ENCODE peak calls at places on chromosomes 1 and 21, in eight cellular contexts. One of them, this sample, is unnamed.
A peak's percentile ranks its signal among the peaks of the same experiment; 100 is the strongest.

GRCh38 chr1:183699643-183700160 is 46.6 kb upstream of the APOBEC4 start:
- DNase-seq in GM23248: no peak
- DNase-seq in heart left ventricle: no peak
- DNase-seq in stomach: no peak
- DNase-seq in lung: no peak
- DNase-seq in left ventricle myocardium inferior: no peak
- DNase-seq in mammary epithelial cell: no peak
- DNase-seq in astrocyte: peak; percentile 17
- DNase-seq in this sample: no peak

GRCh38 chr1:225866061-225866844 is 15.9 kb downstream of the TMEM63A start:
- DNase-seq in left ventricle myocardium inferior: no peak
- DNase-seq in heart left ventricle: no peak
- DNase-seq in stomach: no peak
- DNase-seq in mammary epithelial cell: no peak
- DNase-seq in GM23248: peak; percentile 52
- DNase-seq in astrocyte: peak; percentile 81
- DNase-seq in lung: no peak
- DNase-seq in this sample: peak; percentile 79

GRCh38 chr1:178869114-178869697 is 1.7 kb downstream of the ANGPTL1 start:
- DNase-seq in astrocyte: peak; percentile 5
- DNase-seq in lung: no peak
- DNase-seq in left ventricle myocardium inferior: no peak
- DNase-seq in heart left ventricle: no peak
- DNase-seq in GM23248: peak; percentile 84
- DNase-seq in mammary epithelial cell: no peak
- DNase-seq in stomach: no peak
- DNase-seq in this sample: no peak

GRCh38 chr1:6580119-6580587 is 359 bp downstream of the ZBTB48 start:
- DNase-seq in GM23248: no peak
- DNase-seq in mammary epithelial cell: no peak
- DNase-seq in lung: no peak
- DNase-seq in astrocyte: no peak
- DNase-seq in stomach: no peak
- DNase-seq in heart left ventricle: no peak
- DNase-seq in left ventricle myocardium inferior: no peak
- DNase-seq in this sample: no peak

GRCh38 chr1:156584813-156585212 is 5.3 kb downstream of the TTC24 start:
- DNase-seq in astrocyte: no peak
- DNase-seq in heart left ventricle: no peak
- DNase-seq in GM23248: no peak
- DNase-seq in lung: no peak
- DNase-seq in mammary epithelial cell: no peak
- DNase-seq in stomach: no peak
- DNase-seq in left ventricle myocardium inferior: no peak
- DNase-seq in this sample: no peak

GRCh38 chr1:109466100-109466439 is 276 bp upstream of the SYPL2 start:
- DNase-seq in heart left ventricle: no peak
- DNase-seq in GM23248: peak; percentile 33
- DNase-seq in astrocyte: no peak
- DNase-seq in lung: no peak
- DNase-seq in stomach: no peak
- DNase-seq in mammary epithelial cell: no peak
- DNase-seq in left ventricle myocardium inferior: no peak
- DNase-seq in this sample: no peak

GRCh38 chr1:165851034-165851658 is 23.7 kb downstream of the UCK2 start:
- DNase-seq in stomach: no peak
- DNase-seq in GM23248: peak; percentile 61
- DNase-seq in lung: no peak
- DNase-seq in left ventricle myocardium inferior: no peak
- DNase-seq in astrocyte: peak; percentile 37
- DNase-seq in heart left ventricle: no peak
- DNase-seq in mammary epithelial cell: peak; percentile 92
- DNase-seq in this sample: no peak

GRCh38 chr1:217182992-217183391 is 447.9 kb downstream of the GPATCH2 start:
- DNase-seq in GM23248: no peak
- DNase-seq in lung: no peak
- DNase-seq in stomach: no peak
- DNase-seq in mammary epithelial cell: no peak
- DNase-seq in left ventricle myocardium inferior: no peak
- DNase-seq in astrocyte: no peak
- DNase-seq in heart left ventricle: no peak
- DNase-seq in this sample: no peak

GRCh38 chr1:22745675-22746585 is 35.3 kb downstream of the EPHB2 start:
- DNase-seq in GM23248: peak; percentile 80
- DNase-seq in astrocyte: peak; percentile 73
- DNase-seq in lung: no peak
- DNase-seq in mammary epithelial cell: peak; percentile 71
- DNase-seq in stomach: no peak
- DNase-seq in left ventricle myocardium inferior: no peak
- DNase-seq in heart left ventricle: no peak
- DNase-seq in this sample: no peak

GRCh38 chr1:89987170-89987819 is 7.6 kb upstream of the ZNF326 start:
- DNase-seq in stomach: peak; percentile 51
- DNase-seq in mammary epithelial cell: peak; percentile 66
- DNase-seq in left ventricle myocardium inferior: no peak
- DNase-seq in GM23248: peak; percentile 81
- DNase-seq in astrocyte: no peak
- DNase-seq in heart left ventricle: peak; percentile 36
- DNase-seq in lung: peak; percentile 44
- DNase-seq in this sample: peak; percentile 68

GRCh38 chr21:38982096-38982495 is 176.4 kb downstream of the ETS2 start:
- DNase-seq in GM23248: no peak
- DNase-seq in heart left ventricle: no peak
- DNase-seq in astrocyte: peak; percentile 43
- DNase-seq in stomach: no peak
- DNase-seq in mammary epithelial cell: no peak
- DNase-seq in left ventricle myocardium inferior: no peak
- DNase-seq in lung: no peak
- DNase-seq in this sample: no peak

GRCh38 chr1:230568008-230568407 is 74.3 kb upstream of the COG2 start:
- DNase-seq in left ventricle myocardium inferior: no peak
- DNase-seq in stomach: peak; percentile 56
- DNase-seq in astrocyte: peak; percentile 71
- DNase-seq in GM23248: peak; percentile 71
- DNase-seq in lung: no peak
- DNase-seq in heart left ventricle: no peak
- DNase-seq in mammary epithelial cell: peak; percentile 11
- DNase-seq in this sample: no peak

GRCh38 chr1:54569339-54569738 is 21.3 kb downstream of the ACOT11 start:
- DNase-seq in astrocyte: no peak
- DNase-seq in GM23248: peak; percentile 55
- DNase-seq in left ventricle myocardium inferior: no peak
- DNase-seq in heart left ventricle: peak; percentile 45
- DNase-seq in mammary epithelial cell: no peak
- DNase-seq in lung: no peak
- DNase-seq in stomach: no peak
- DNase-seq in this sample: no peak

GRCh38 chr1:245131026-245131393 is 23.8 kb upstream of the KIF26B start:
- DNase-seq in lung: no peak
- DNase-seq in GM23248: peak; percentile 16
- DNase-seq in stomach: no peak
- DNase-seq in heart left ventricle: no peak
- DNase-seq in left ventricle myocardium inferior: no peak
- DNase-seq in mammary epithelial cell: no peak
- DNase-seq in astrocyte: no peak
- DNase-seq in this sample: no peak

GRCh38 chr1:109628540-109629321 is 9.1 kb downstream of the AMPD2 start:
- DNase-seq in GM23248: peak; percentile 54
- DNase-seq in stomach: no peak
- DNase-seq in mammary epithelial cell: peak; percentile 30
- DNase-seq in heart left ventricle: no peak
- DNase-seq in left ventricle myocardium inferior: no peak
- DNase-seq in lung: peak; percentile 19
- DNase-seq in astrocyte: peak; percentile 77
- DNase-seq in this sample: no peak

GRCh38 chr1:54125671-54126070 is 27.1 kb downstream of the CDCP2 start:
- DNase-seq in mammary epithelial cell: peak; percentile 17
- DNase-seq in GM23248: peak; percentile 38
- DNase-seq in lung: no peak
- DNase-seq in left ventricle myocardium inferior: peak; percentile 32
- DNase-seq in stomach: peak; percentile 63
- DNase-seq in heart left ventricle: no peak
- DNase-seq in astrocyte: no peak
- DNase-seq in this sample: no peak

GRCh38 chr1:59128784-59129227 is 168.1 kb upstream of the FGGY start:
- DNase-seq in lung: no peak
- DNase-seq in GM23248: peak; percentile 75
- DNase-seq in mammary epithelial cell: no peak
- DNase-seq in heart left ventricle: no peak
- DNase-seq in stomach: no peak
- DNase-seq in left ventricle myocardium inferior: no peak
- DNase-seq in astrocyte: peak; percentile 93
- DNase-seq in this sample: no peak

GRCh38 chr1:179823693-179824092 is 53.9 kb downstream of the TOR1AIP2 start:
- DNase-seq in lung: no peak
- DNase-seq in GM23248: no peak
- DNase-seq in stomach: no peak
- DNase-seq in left ventricle myocardium inferior: no peak
- DNase-seq in mammary epithelial cell: no peak
- DNase-seq in heart left ventricle: peak; percentile 2
- DNase-seq in astrocyte: no peak
- DNase-seq in this sample: no peak

GRCh38 chr1:214224605-214225354 is 56.2 kb upstream of the SMYD2 start:
- DNase-seq in left ventricle myocardium inferior: no peak
- DNase-seq in heart left ventricle: no peak
- DNase-seq in lung: no peak
- DNase-seq in stomach: no peak
- DNase-seq in astrocyte: peak; percentile 51
- DNase-seq in GM23248: peak; percentile 74
- DNase-seq in mammary epithelial cell: no peak
- DNase-seq in this sample: no peak

GRCh38 chr1:207088161-207088560 is 499 bp upstream of the C4BPB start:
- DNase-seq in astrocyte: peak; percentile 54
- DNase-seq in GM23248: no peak
- DNase-seq in left ventricle myocardium inferior: no peak
- DNase-seq in stomach: no peak
- DNase-seq in lung: no peak
- DNase-seq in mammary epithelial cell: no peak
- DNase-seq in heart left ventricle: no peak
- DNase-seq in this sample: no peak

GRCh38 chr1:228190182-228190581 is 17.7 kb upstream of the OBSCN start:
- DNase-seq in lung: no peak
- DNase-seq in GM23248: no peak
- DNase-seq in astrocyte: no peak
- DNase-seq in stomach: no peak
- DNase-seq in left ventricle myocardium inferior: no peak
- DNase-seq in mammary epithelial cell: no peak
- DNase-seq in heart left ventricle: no peak
- DNase-seq in this sample: no peak

GRCh38 chr1:200867018-200867811 is 5.6 kb upstream of the GPR25 start:
- DNase-seq in astrocyte: peak; percentile 14
- DNase-seq in heart left ventricle: no peak
- DNase-seq in mammary epithelial cell: no peak
- DNase-seq in GM23248: no peak
- DNase-seq in stomach: no peak
- DNase-seq in left ventricle myocardium inferior: peak; percentile 29
- DNase-seq in lung: no peak
- DNase-seq in this sample: no peak

GRCh38 chr1:154726903-154727302 is 118.9 kb upstream of the ADAR start:
- DNase-seq in mammary epithelial cell: no peak
- DNase-seq in stomach: no peak
- DNase-seq in GM23248: no peak
- DNase-seq in left ventricle myocardium inferior: no peak
- DNase-seq in astrocyte: no peak
- DNase-seq in heart left ventricle: no peak
- DNase-seq in lung: no peak
- DNase-seq in this sample: no peak
- H3K27me3 ChIP-seq in mammary epithelial cell: no peaks in the 10 kb centered on the region
- H3K27me3 ChIP-seq in stomach: no peaks in the 10 kb centered on the region
- H3K27me3 ChIP-seq in GM23248: no peaks in the 10 kb centered on the region
- H3K27me3 ChIP-seq in left ventricle myocardium inferior: no peaks in the 10 kb centered on the region
- H3K27me3 ChIP-seq in astrocyte: no peaks in the 10 kb centered on the region
- H3K27me3 ChIP-seq in heart left ventricle: no peaks in the 10 kb centered on the region
- H3K27me3 ChIP-seq in lung: no peaks in the 10 kb centered on the region
- H3K27me3 ChIP-seq in this sample: no peaks in the 10 kb centered on the region

DNA sequence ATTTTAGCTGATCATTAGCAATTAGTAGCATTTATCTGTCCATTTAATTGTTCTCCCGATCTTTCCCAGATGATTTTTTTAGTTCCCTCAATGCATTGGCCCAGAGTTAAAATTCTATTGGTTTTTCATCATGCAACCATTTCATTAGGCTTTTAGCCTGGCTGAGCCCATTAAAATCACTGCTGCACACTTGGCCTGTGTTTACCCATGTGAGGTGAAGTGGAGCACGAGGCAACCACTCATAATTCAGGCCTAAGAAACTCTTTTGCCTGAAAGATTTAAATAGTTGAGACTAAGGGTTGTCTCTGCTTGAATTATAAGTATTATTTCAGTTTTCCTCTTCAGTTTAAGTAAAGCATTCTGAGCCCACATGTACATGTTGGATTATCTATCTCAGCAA is 889.0 kb upstream of the ADGRL4 start:
- DNase-seq in mammary epithelial cell: no peak
- DNase-seq in left ventricle myocardium inferior: no peak
- DNase-seq in GM23248: no peak
- DNase-seq in stomach: no peak
- DNase-seq in astrocyte: no peak
- DNase-seq in lung: no peak
- DNase-seq in heart left ventricle: no peak
- DNase-seq in this sample: no peak
- H3K27me3 ChIP-seq in mammary epithelial cell: no peaks in the 10 kb centered on the region
- H3K27me3 ChIP-seq in left ventricle myocardium inferior: no peaks in the 10 kb centered on the region
- H3K27me3 ChIP-seq in GM23248: no peaks in the 10 kb centered on the region
- H3K27me3 ChIP-seq in stomach: no peaks in the 10 kb centered on the region
- H3K27me3 ChIP-seq in astrocyte: no peaks in the 10 kb centered on the region
- H3K27me3 ChIP-seq in lung: no peaks in the 10 kb centered on the region
- H3K27me3 ChIP-seq in heart left ventricle: no peaks in the 10 kb centered on the region
- H3K27me3 ChIP-seq in this sample: no peaks in the 10 kb centered on the region

DNA sequence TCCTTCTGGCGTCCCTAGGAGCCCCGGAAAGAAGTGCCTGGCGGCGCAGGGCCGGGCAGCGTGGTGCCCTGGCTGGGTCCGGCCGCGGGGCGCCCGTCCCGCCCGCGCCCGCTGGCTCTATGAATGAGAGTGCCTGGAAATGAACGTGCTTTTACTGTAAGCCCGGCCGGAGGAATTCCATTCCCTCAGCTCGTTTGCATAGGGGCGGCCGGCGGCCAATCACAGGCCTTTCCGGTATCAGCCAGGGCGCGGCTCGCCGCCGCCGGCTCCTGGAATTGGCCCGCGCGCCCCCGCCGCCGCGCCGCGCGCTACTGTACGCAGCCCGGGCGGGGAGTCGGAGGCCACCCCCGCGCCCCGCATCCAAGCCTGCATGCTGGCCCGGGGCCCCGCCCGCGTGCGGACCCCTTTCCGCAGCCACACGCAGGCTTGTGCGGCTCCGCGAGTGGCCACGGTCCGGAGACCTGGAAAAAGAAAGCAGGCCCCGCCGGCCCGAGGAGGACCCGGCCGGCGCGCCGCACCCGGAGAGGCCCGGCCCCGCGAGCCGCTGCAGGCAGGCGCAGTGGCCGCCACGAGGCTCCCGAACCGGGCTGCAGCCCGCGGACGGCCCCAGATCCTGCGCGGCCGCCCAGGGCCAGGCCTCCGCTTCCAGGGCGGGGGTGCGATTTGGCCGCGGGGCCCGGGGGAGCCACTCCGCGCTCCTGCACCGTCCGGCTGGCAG is 160.4 kb downstream of the RUNX1 start:
- DNase-seq in heart left ventricle: peak; percentile 92
- DNase-seq in stomach: peak; percentile 97
- DNase-seq in left ventricle myocardium inferior: peak; percentile 93
- DNase-seq in mammary epithelial cell: peak; percentile 93
- DNase-seq in lung: peak; percentile 94
- DNase-seq in GM23248: peak; percentile 98
- DNase-seq in astrocyte: peak; percentile 91
- DNase-seq in this sample: peak; percentile 71
- H3K27me3 ChIP-seq in heart left ventricle: peaks cover 84% of the 10 kb centered on the region
- H3K27me3 ChIP-seq in stomach: peaks cover 68% of the 10 kb centered on the region
- H3K27me3 ChIP-seq in left ventricle myocardium inferior: peaks cover 92% of the 10 kb centered on the region
- H3K27me3 ChIP-seq in mammary epithelial cell: no peaks in the 10 kb centered on the region
- H3K27me3 ChIP-seq in lung: no peaks in the 10 kb centered on the region
- H3K27me3 ChIP-seq in GM23248: no peaks in the 10 kb centered on the region
- H3K27me3 ChIP-seq in astrocyte: no peaks in the 10 kb centered on the region
- H3K27me3 ChIP-seq in this sample: no peaks in the 10 kb centered on the region

GRCh38 chr1:43488165-43488564 is 34.4 kb upstream of the HYI start:
- DNase-seq in heart left ventricle: no peak
- DNase-seq in left ventricle myocardium inferior: no peak
- DNase-seq in astrocyte: no peak
- DNase-seq in lung: no peak
- DNase-seq in GM23248: no peak
- DNase-seq in mammary epithelial cell: no peak
- DNase-seq in stomach: no peak
- DNase-seq in this sample: no peak
- H3K27me3 ChIP-seq in heart left ventricle: no peaks in the 10 kb centered on the region
- H3K27me3 ChIP-seq in left ventricle myocardium inferior: no peaks in the 10 kb centered on the region
- H3K27me3 ChIP-seq in astrocyte: no peaks in the 10 kb centered on the region
- H3K27me3 ChIP-seq in lung: no peaks in the 10 kb centered on the region
- H3K27me3 ChIP-seq in GM23248: no peaks in the 10 kb centered on the region
- H3K27me3 ChIP-seq in mammary epithelial cell: no peaks in the 10 kb centered on the region
- H3K27me3 ChIP-seq in stomach: no peaks in the 10 kb centered on the region
- H3K27me3 ChIP-seq in this sample: no peaks in the 10 kb centered on the region

This sample was measured in CD4-positive, alpha-beta memory T cell.